ENCODE peak calls at places on chromosomes 11 and 22, in seven cellular contexts. C is Peyer's patch; I is CD4-positive, alpha-beta T cell; U is uterus; E is colonic mucosa; G is tibial artery; M is cardiac fibroblast. B is an unnamed sample.

GRCh38 chr11:134578807-134579708 is 167.0 kb upstream of the B3GAT1 start:
- DNase-seq in G (no peak), M (no peak), C (no peak), I (no peak), U (no peak), E (no peak), B (no peak)

GRCh38 chr11:120293038-120293800 is 31.9 kb upstream of the TLCD5 start:
- DNase-seq in M (no peak), C (no peak), E (no peak), I (no peak), G (no peak), U (no peak), B (no peak)

GRCh38 chr11:72048718-72049460 is 31.5 kb downstream of the NUMA1 start:
- DNase-seq in I (no peak), E (no peak), C (no peak), M (peak), G (no peak), U (no peak), B (no peak)

GRCh38 chr22:19523240-19524169 is 705 bp downstream of the CLDN5 start:
- DNase-seq in U (no peak), E (no peak), M (peak), G (no peak), I (no peak), C (no peak), B (no peak)

GRCh38 chr11:66324626-66325025 is 7.8 kb upstream of the CD248 start:
- DNase-seq in I (no peak), G (no peak), U (no peak), E (no peak), M (peak), C (no peak), B (no peak)

GRCh38 chr22:32050678-32051515 is 7.8 kb downstream of the SLC5A1 start:
- DNase-seq in U (no peak), E (no peak), I (peak), C (no peak), G (no peak), M (peak), B (no peak)

GRCh38 chr11:130068986-130069683 is 559 bp upstream of the APLP2 start:
- DNase-seq in M (peak), E (no peak), C (peak), G (peak), I (peak), U (peak), B (no peak)

GRCh38 chr11:43955381-43956118 is 13.1 kb downstream of the C11orf96 start:
- DNase-seq in G (no peak), U (peak), E (no peak), I (no peak), C (no peak), M (peak), B (no peak)

GRCh38 chr11:61647529-61647928 is 32.7 kb upstream of the DAGLA start:
- DNase-seq in M (no peak), I (no peak), G (no peak), C (no peak), E (no peak), U (no peak), B (no peak)

GRCh38 chr22:40224702-40225101 is 47.0 kb downstream of the TNRC6B start:
- DNase-seq in U (no peak), M (no peak), C (no peak), E (no peak), I (no peak), G (no peak), B (no peak)

GRCh38 chr11:101478587-101479375 is 105.0 kb downstream of the TRPC6 start:
- DNase-seq in U (no peak), G (no peak), E (no peak), C (no peak), I (no peak), M (no peak), B (no peak)

GRCh38 chr11:12552677-12553076 is 121.5 kb upstream of the TEAD1 start:
- DNase-seq in I (no peak), M (peak), U (peak), G (peak), E (no peak), C (no peak), B (no peak)

GRCh38 chr11:62033191-62034044 is 66.0 kb upstream of the FTH1 start:
- DNase-seq in U (no peak), M (no peak), C (no peak), E (no peak), I (no peak), G (no peak), B (no peak)

GRCh38 chr22:49964493-49965290 is 4.1 kb downstream of the PIM3 start:
- DNase-seq in C (no peak), G (peak), I (peak), E (peak), U (peak), M (no peak), B (no peak)

GRCh38 chr11:22884268-22884667 is 24.0 kb upstream of the CCDC179 start:
- DNase-seq in I (no peak), C (no peak), U (no peak), M (peak), E (no peak), G (no peak), B (no peak)

GRCh38 chr11:118415739-118416068 is 14.3 kb downstream of the ATP5MG start:
- DNase-seq in I (no peak), U (peak), G (no peak), E (peak), C (no peak), M (peak), B (no peak)

GRCh38 chr11:36149538-36150242 is 139.5 kb downstream of the COMMD9 start:
- DNase-seq in E (peak), M (peak), I (no peak), U (peak), C (no peak), G (peak), B (no peak)
- TF ChIP-seq CTCF in E (no peak), M (peak), I (no peak), U (peak), C (peak), G (no peak), B (peak)

GRCh38 chr11:90438069-90438468 is 215.2 kb upstream of the CHORDC1 start:
- DNase-seq in M (no peak), E (no peak), C (no peak), G (no peak), U (no peak), I (no peak), B (no peak)

DNA sequence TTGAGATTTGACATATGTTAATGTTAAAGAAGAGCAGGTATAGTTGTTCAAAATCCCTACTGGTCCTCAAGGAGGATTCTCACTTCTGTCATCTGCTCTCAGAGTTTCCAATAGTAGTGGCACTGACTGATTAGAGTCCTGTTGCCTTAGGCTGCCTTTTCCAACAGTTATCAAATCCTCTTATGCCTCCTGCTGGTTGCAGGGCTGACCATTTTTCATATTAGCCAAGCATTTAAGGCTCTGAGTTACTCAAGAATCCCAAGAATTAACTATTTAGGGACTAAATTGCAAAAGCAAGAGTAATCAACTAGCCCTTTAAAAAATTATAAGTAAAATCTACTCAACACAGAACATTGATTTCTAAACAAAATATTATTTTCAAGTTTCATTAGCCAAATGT is 212.0 kb upstream of the CHORDC1 start:
- DNase-seq in I (no peak), E (no peak), G (no peak), U (no peak), C (no peak), M (no peak), B (no peak)
- TF ChIP-seq CTCF in I (no peak), E (no peak), G (peak), U (no peak), C (peak), M (no peak), B (peak)

DNA sequence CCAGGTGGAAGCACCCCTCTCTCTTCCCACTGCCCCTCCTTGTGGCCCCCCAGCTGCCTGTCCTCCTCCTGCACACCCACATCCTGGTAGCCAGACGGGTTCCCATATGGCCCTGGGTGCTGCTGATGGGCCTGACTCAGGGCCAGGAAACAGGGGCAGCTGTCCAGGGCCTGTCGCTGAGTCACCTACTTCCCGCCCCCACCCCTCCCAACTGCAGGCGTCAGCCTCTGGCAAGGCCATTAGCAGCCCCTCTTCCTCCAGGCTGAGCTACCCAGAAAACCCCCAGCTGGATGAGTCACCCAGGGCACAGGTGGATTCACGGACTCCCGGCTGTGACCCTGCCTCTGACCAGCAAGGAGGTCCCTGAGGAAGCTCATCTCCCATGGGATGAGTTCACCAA is 6.9 kb upstream of the GAL start:
- DNase-seq in I (no peak), M (peak), U (no peak), G (no peak), C (no peak), E (no peak), B (no peak)
- TF ChIP-seq CTCF in I (no peak), M (no peak), U (no peak), G (no peak), C (no peak), E (no peak), B (no peak)

GRCh38 chr22:36673821-36674220 is 29.7 kb downstream of the CACNG2 start:
- DNase-seq in G (no peak), E (no peak), C (no peak), I (no peak), U (no peak), M (no peak), B (no peak)

GRCh38 chr22:36680038-36680437 is 23.5 kb downstream of the CACNG2 start:
- DNase-seq in U (no peak), I (no peak), G (no peak), E (no peak), C (no peak), M (no peak), B (no peak)

GRCh38 chr22:36682835-36683234 is 20.7 kb downstream of the CACNG2 start:
- DNase-seq in G (no peak), E (no peak), U (no peak), I (no peak), M (no peak), C (no peak), B (no peak)

DNA sequence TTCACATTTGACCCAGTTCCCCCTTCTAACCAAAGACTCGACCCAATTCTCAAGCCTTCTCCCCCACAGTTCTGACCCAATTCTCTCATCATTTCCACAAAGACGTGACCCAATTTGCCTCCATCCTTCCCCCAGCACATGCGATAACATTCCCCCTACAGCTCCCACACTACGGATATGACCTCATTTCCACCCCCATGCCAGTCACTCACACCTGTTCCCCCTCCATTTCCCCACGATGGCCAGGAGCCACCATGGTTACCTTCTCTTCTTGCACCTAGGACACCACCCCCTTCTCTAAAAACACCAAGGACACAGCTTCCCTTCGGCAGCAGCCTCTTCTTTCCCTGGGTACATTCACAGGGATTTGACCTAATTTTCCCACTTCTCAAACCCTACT is 25.1 kb downstream of the CACNG2 start:
- DNase-seq in I (no peak), U (no peak), E (no peak), C (no peak), M (no peak), G (no peak), B (no peak)
- TF ChIP-seq CTCF in I (no peak), U (no peak), E (no peak), C (no peak), M (no peak), G (no peak), B (no peak)

B was measured in esophagus squamous epithelium.